ENCODE peak calls at places on chromosome 2, in eight cellular contexts. A is A549; P is NCI-H2171 treated with DMSO at 0.1 percent for 48 hours; B is choroid plexus epithelial cell; J is NCI-H1092; Z is adipocyte; V is stimulated activated naive CD8-positive, alpha-beta T cell treated with anti-CD3 and anti-CD28 coated beads, Interleukin-15, Interleukin-2, amounts not matched to agents 100 U/mL and 50 U/mL, for 24 hours; U is activated naive CD4-positive, alpha-beta T cell treated with anti-CD3 and anti-CD28 coated beads, Interleukin-2, amount 50 U/mL, for 16 hours. S is an unnamed sample.

GRCh38 chr2:239657992-239658391 is 257.2 kb upstream of the HDAC4 start:
- DNase-seq in J (no peak), A (no peak), B (no peak), Z (no peak), P (no peak), V (no peak), U (no peak), S (no peak)

GRCh38 chr2:147098946-147099345 is 745.9 kb upstream of the ACVR2A start:
- DNase-seq in A (no peak), P (no peak), U (no peak), V (no peak), Z (no peak), B (no peak), J (no peak), S (no peak)

GRCh38 chr2:48600917-48601316 is 16.7 kb upstream of the GTF2A1L start:
- DNase-seq in B (peak; percentile 27), U (no peak), Z (peak; percentile 51), J (no peak), V (no peak), P (no peak), A (no peak), S (no peak)

GRCh38 chr2:164617466-164617865 is 3.8 kb downstream of the GRB14 start:
- DNase-seq in P (no peak), Z (no peak), J (no peak), V (no peak), A (no peak), B (peak; percentile 59), U (no peak), S (no peak)

GRCh38 chr2:100416939-100417744 is at the start of gene CHST10:
- DNase-seq in A (peak; percentile 63), V (peak; percentile 75), P (peak; percentile 57), U (peak; percentile 76), J (peak; percentile 18), Z (peak; percentile 85), B (peak; percentile 50), S (no peak)

GRCh38 chr2:190980630-190981214 is 33.2 kb downstream of the STAT1 start:
- DNase-seq in P (no peak), U (no peak), B (no peak), J (peak; percentile 76), A (no peak), Z (no peak), V (no peak), S (no peak)

GRCh38 chr2:166487082-166487654 is 6.9 kb downstream of the SCN7A start:
- DNase-seq in U (no peak), J (no peak), B (no peak), V (no peak), P (no peak), Z (no peak), A (no peak), S (no peak)

GRCh38 chr2:9230051-9230802 is 23.6 kb downstream of the ASAP2 start:
- DNase-seq in V (no peak), B (peak; percentile 61), Z (no peak), A (no peak), P (peak; percentile 57), U (no peak), J (no peak), S (no peak)

S was measured in SIG-M5.